ENCODE peak calls at places on chromosome 4, in seven cellular contexts. P is Right ventricle myocardium superior; L is naive thymus-derived CD4-positive, alpha-beta T cell; V is substantia nigra; O is thoracic aorta; I is choroid plexus epithelial cell; A is B cell. U is an unnamed sample.

GRCh38 chr4:10162341-10163000 is 45.9 kb upstream of the WDR1 start:
- DNase-seq in V (no peak), P (no peak), I (no peak), O (no peak), L (no peak), A (no peak), U (no peak)

GRCh38 chr4:105122334-105122733 is 24.3 kb upstream of the TET2 start:
- DNase-seq in O (no peak), A (no peak), V (no peak), L (no peak), I (peak; percentile 54), P (no peak), U (no peak)

GRCh38 chr4:151624606-151625565 is 135.9 kb downstream of the GATB start:
- DNase-seq in O (no peak), L (no peak), P (no peak), A (no peak), V (no peak), I (peak; percentile 31), U (no peak)

GRCh38 chr4:163492951-163493504 is 1.5 kb upstream of the TMA16 start:
- DNase-seq in P (no peak), I (peak; percentile 24), L (no peak), A (no peak), V (no peak), O (no peak), U (no peak)

GRCh38 chr4:176222149-176222548 is 26.8 kb upstream of the SPATA4 start:
- DNase-seq in A (no peak), V (no peak), O (no peak), L (no peak), P (no peak), I (no peak), U (no peak)

GRCh38 chr4:79987401-79987800 is 85.6 kb downstream of the ANTXR2 start:
- DNase-seq in P (no peak), I (peak; percentile 34), V (no peak), A (no peak), L (no peak), O (no peak), U (no peak)

GRCh38 chr4:40699648-40700047 is 50.1 kb upstream of the NSUN7 start:
- DNase-seq in I (peak; percentile 91), V (no peak), P (no peak), O (no peak), L (no peak), A (no peak), U (no peak)

GRCh38 chr4:186829740-186830449 is 106.2 kb upstream of the FAT1 start:
- DNase-seq in V (no peak), A (no peak), L (no peak), O (no peak), I (peak; percentile 99), P (no peak), U (no peak)

GRCh38 chr4:8685831-8686230 is 93.3 kb downstream of the CPZ start:
- DNase-seq in P (no peak), A (no peak), O (no peak), I (no peak), L (no peak), V (no peak), U (peak; percentile 50)

GRCh38 chr4:11529625-11530201 is 101.0 kb upstream of the HS3ST1 start:
- DNase-seq in P (no peak), O (no peak), V (no peak), I (peak; percentile 77), L (no peak), A (no peak), U (no peak)

GRCh38 chr4:87353592-87353991 is 30.9 kb upstream of the HSD17B13 start:
- DNase-seq in V (no peak), O (no peak), L (peak; percentile 22), P (no peak), A (peak; percentile 56), I (peak; percentile 79), U (no peak)

GRCh38 chr4:161287678-161288352 is 876.0 kb downstream of the FSTL5 start:
- DNase-seq in L (no peak), I (no peak), V (no peak), O (no peak), A (no peak), P (no peak), U (no peak)

GRCh38 chr4:2469192-2469984 is 482 bp downstream of the RNF4 start:
- DNase-seq in I (peak; percentile 36), V (no peak), P (peak; percentile 74), O (no peak), L (peak; percentile 72), A (peak; percentile 83), U (peak; percentile 94)

GRCh38 chr4:25043548-25043947 is 12.8 kb upstream of the LGI2 start:
- DNase-seq in P (no peak), A (no peak), V (no peak), I (no peak), O (no peak), L (no peak), U (no peak)

GRCh38 chr4:54658321-54659093 is 750 bp downstream of the KIT start:
- DNase-seq in I (peak; percentile 32), L (peak; percentile 18), V (peak; percentile 38), O (no peak), A (peak; percentile 36), P (peak; percentile 76), U (peak; percentile 81)

GRCh38 chr4:116870667-116871066 is 214.7 kb downstream of the TRAM1L1 start:
- DNase-seq in V (no peak), P (no peak), A (no peak), O (no peak), I (no peak), L (no peak), U (no peak)

GRCh38 chr4:78551420-78552351 is at the start of gene ANXA3:
- DNase-seq in P (peak; percentile 72), A (peak; percentile 42), V (no peak), I (no peak), O (no peak), L (no peak), U (peak; percentile 89)